ENCODE peak calls at places on chromosome 19, in six cellular contexts. One of them, this sample, is unnamed.
A peak's percentile ranks its signal among the peaks of the same experiment; 100 is the strongest.

GRCh38 chr19:31347828-31348314 is 1.4 kb downstream of the TSHZ3 start:
- DNase-seq in colonic mucosa: no peak
- DNase-seq in left lung: no peak
- DNase-seq in heart right ventricle: no peak
- DNase-seq in sigmoid colon: peak; percentile 78
- DNase-seq in mesenchymal stem cell: no peak
- DNase-seq in this sample: no peak

GRCh38 chr19:35939307-35940077 is 3.3 kb downstream of the LRFN3 start:
- DNase-seq in sigmoid colon: no peak
- DNase-seq in colonic mucosa: no peak
- DNase-seq in heart right ventricle: no peak
- DNase-seq in left lung: peak; percentile 78
- DNase-seq in mesenchymal stem cell: no peak
- DNase-seq in this sample: no peak

GRCh38 chr19:18401580-18402112 is 4.2 kb upstream of the LRRC25 start:
- DNase-seq in mesenchymal stem cell: peak; percentile 82
- DNase-seq in sigmoid colon: peak; percentile 84
- DNase-seq in colonic mucosa: peak; percentile 89
- DNase-seq in heart right ventricle: peak; percentile 47
- DNase-seq in left lung: no peak
- DNase-seq in this sample: peak; percentile 78

GRCh38 chr19:4373601-4374441 is 26.5 kb downstream of the SH3GL1 start:
- DNase-seq in heart right ventricle: peak; percentile 65
- DNase-seq in sigmoid colon: peak; percentile 84
- DNase-seq in colonic mucosa: no peak
- DNase-seq in left lung: peak; percentile 80
- DNase-seq in mesenchymal stem cell: peak; percentile 61
- DNase-seq in this sample: no peak

GRCh38 chr19:42323852-42324654 is 1.4 kb upstream of the MEGF8 start:
- DNase-seq in mesenchymal stem cell: no peak
- DNase-seq in sigmoid colon: no peak
- DNase-seq in heart right ventricle: no peak
- DNase-seq in left lung: no peak
- DNase-seq in colonic mucosa: no peak
- DNase-seq in this sample: no peak

GRCh38 chr19:15299568-15300409 is 32.5 kb downstream of the BRD4 start:
- DNase-seq in left lung: no peak
- DNase-seq in heart right ventricle: no peak
- DNase-seq in colonic mucosa: no peak
- DNase-seq in mesenchymal stem cell: peak; percentile 93
- DNase-seq in sigmoid colon: no peak
- DNase-seq in this sample: no peak

GRCh38 chr19:58227964-58228583 is 640 bp upstream of the ZNF544 start:
- DNase-seq in mesenchymal stem cell: no peak
- DNase-seq in heart right ventricle: no peak
- DNase-seq in sigmoid colon: no peak
- DNase-seq in left lung: no peak
- DNase-seq in colonic mucosa: no peak
- DNase-seq in this sample: peak; percentile 13

GRCh38 chr19:3986260-3987041 is 1.2 kb upstream of the EEF2 start:
- DNase-seq in heart right ventricle: no peak
- DNase-seq in left lung: no peak
- DNase-seq in sigmoid colon: no peak
- DNase-seq in colonic mucosa: peak; percentile 77
- DNase-seq in mesenchymal stem cell: peak; percentile 88
- DNase-seq in this sample: peak; percentile 73

GRCh38 chr19:57406516-57407123 is 4.3 kb upstream of the ZNF17 start:
- DNase-seq in left lung: peak; percentile 83
- DNase-seq in heart right ventricle: peak; percentile 57
- DNase-seq in sigmoid colon: no peak
- DNase-seq in mesenchymal stem cell: peak; percentile 60
- DNase-seq in colonic mucosa: peak; percentile 67
- DNase-seq in this sample: peak; percentile 51

GRCh38 chr19:7975037-7975436 is 30.4 kb downstream of the ELAVL1 start:
- DNase-seq in sigmoid colon: no peak
- DNase-seq in left lung: peak; percentile 54
- DNase-seq in heart right ventricle: peak; percentile 63
- DNase-seq in mesenchymal stem cell: no peak
- DNase-seq in colonic mucosa: no peak
- DNase-seq in this sample: no peak

DNA sequence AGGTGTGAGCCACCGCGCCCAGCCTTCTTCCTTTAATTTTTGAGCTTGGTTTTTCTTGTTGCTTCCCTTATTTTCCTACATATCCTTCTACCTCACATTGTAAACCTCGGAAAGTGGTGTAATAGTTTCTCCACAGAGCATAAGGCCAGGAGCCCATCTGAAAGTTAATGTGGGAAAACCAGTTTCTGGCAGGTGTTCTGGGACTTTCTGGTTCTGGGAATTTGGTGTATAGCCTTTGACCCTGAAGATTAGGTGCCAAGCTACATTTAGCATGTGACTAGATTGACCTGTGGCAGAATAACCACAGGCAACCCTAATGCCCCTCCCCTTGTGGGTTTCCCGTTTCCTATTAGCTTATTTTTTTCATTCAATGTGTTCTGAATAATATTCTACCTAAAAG is 8.7 kb downstream of the POP4 start:
- DNase-seq in left lung: no peak
- DNase-seq in mesenchymal stem cell: no peak
- DNase-seq in heart right ventricle: no peak
- DNase-seq in colonic mucosa: no peak
- DNase-seq in sigmoid colon: no peak
- DNase-seq in this sample: no peak
- H3K36me3 ChIP-seq in left lung: no peaks in the 10 kb centered on the region
- H3K36me3 ChIP-seq in mesenchymal stem cell: peaks cover 62% of the 10 kb centered on the region
- H3K36me3 ChIP-seq in heart right ventricle: peaks cover 38% of the 10 kb centered on the region
- H3K36me3 ChIP-seq in colonic mucosa: peaks cover 10% of the 10 kb centered on the region
- H3K36me3 ChIP-seq in sigmoid colon: peaks cover 62% of the 10 kb centered on the region
- H3K36me3 ChIP-seq in this sample: peaks cover 26% of the 10 kb centered on the region

GRCh38 chr19:2474232-2475017 is 1.5 kb upstream of the GADD45B start:
- DNase-seq in left lung: peak; percentile 98
- DNase-seq in sigmoid colon: peak; percentile 92
- DNase-seq in colonic mucosa: peak; percentile 84
- DNase-seq in heart right ventricle: peak; percentile 86
- DNase-seq in mesenchymal stem cell: peak; percentile 96
- DNase-seq in this sample: peak; percentile 53
- H3K4me3 ChIP-seq in left lung: peak overlapping the region; percentile 92
- H3K4me3 ChIP-seq in sigmoid colon: peak overlapping the region; percentile 71
- H3K4me3 ChIP-seq in colonic mucosa: peak overlapping the region; percentile 73
- H3K4me3 ChIP-seq in heart right ventricle: peak overlapping the region; percentile 89
- H3K4me3 ChIP-seq in mesenchymal stem cell: peak overlapping the region; percentile 56
- H3K4me3 ChIP-seq in this sample: peak overlapping the region; percentile 99

DNA sequence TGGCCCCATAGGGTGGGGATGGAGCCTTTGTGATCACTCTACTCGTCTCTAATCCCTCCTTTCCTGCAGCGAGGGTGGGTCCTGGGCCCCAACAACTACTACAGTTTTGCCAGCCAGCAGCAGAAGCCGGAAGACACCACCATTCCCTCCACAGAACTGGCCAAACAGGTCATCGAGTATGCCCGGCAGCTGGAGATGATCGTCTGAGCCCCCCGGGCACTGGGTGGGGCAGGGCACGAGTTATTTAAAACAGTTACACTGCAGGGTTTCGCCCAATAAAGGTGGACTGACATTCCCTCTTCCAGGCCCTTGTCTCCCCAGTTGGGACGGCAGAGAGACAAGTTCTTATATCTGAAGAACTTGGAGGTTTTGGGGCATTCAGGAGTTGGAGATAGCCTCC is 4.7 kb downstream of the GGN start:
- DNase-seq in left lung: no peak
- DNase-seq in colonic mucosa: no peak
- DNase-seq in heart right ventricle: no peak
- DNase-seq in sigmoid colon: no peak
- DNase-seq in mesenchymal stem cell: no peak
- DNase-seq in this sample: no peak
- H3K36me3 ChIP-seq in left lung: no peaks in the 10 kb centered on the region
- H3K36me3 ChIP-seq in colonic mucosa: peaks cover 18% of the 10 kb centered on the region
- H3K36me3 ChIP-seq in heart right ventricle: peaks cover 55% of the 10 kb centered on the region
- H3K36me3 ChIP-seq in sigmoid colon: peaks cover 69% of the 10 kb centered on the region
- H3K36me3 ChIP-seq in mesenchymal stem cell: peaks cover 64% of the 10 kb centered on the region
- H3K36me3 ChIP-seq in this sample: peaks cover 25% of the 10 kb centered on the region

DNA sequence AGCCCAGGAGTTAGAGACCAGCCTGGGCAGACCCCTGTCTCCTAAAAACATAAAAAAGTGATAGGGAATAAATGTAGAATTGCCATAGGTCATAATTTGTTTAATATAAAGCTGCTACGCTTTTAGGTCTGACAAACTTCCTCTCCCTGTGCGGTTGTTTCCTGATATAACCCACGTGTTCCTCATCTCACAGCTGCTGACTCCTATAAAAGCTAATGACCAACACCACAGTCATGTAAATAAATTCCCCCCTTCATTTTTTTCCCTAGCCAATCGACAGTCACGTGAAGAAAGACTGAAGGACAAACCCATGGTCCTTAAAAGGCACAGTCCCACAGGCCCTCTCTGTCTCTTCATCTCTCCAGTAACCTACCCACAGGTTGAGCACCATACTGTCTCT is 27.5 kb downstream of the ZNF266 start:
- DNase-seq in sigmoid colon: no peak
- DNase-seq in mesenchymal stem cell: no peak
- DNase-seq in colonic mucosa: no peak
- DNase-seq in left lung: no peak
- DNase-seq in heart right ventricle: no peak
- DNase-seq in this sample: no peak
- H3K4me3 ChIP-seq in sigmoid colon: peak overlapping the region; percentile 56
- H3K4me3 ChIP-seq in mesenchymal stem cell: no peak overlapping the region
- H3K4me3 ChIP-seq in colonic mucosa: no peak overlapping the region
- H3K4me3 ChIP-seq in left lung: no peak overlapping the region
- H3K4me3 ChIP-seq in heart right ventricle: peak overlapping the region; percentile 76
- H3K4me3 ChIP-seq in this sample: peak overlapping the region; percentile 77

GRCh38 chr19:55240713-55241020 is 12.1 kb upstream of the TMEM86B start:
- DNase-seq in colonic mucosa: no peak
- DNase-seq in left lung: peak; percentile 46
- DNase-seq in mesenchymal stem cell: no peak
- DNase-seq in heart right ventricle: no peak
- DNase-seq in sigmoid colon: no peak
- DNase-seq in this sample: no peak

GRCh38 chr19:55241143-55241934 is 12.8 kb upstream of the TMEM86B start:
- DNase-seq in heart right ventricle: no peak
- DNase-seq in mesenchymal stem cell: no peak
- DNase-seq in sigmoid colon: no peak
- DNase-seq in colonic mucosa: no peak
- DNase-seq in left lung: peak; percentile 72
- DNase-seq in this sample: no peak

GRCh38 chr19:55244004-55244680 is 14.7 kb downstream of the PPP6R1 start:
- DNase-seq in sigmoid colon: no peak
- DNase-seq in left lung: peak; percentile 56
- DNase-seq in mesenchymal stem cell: no peak
- DNase-seq in colonic mucosa: no peak
- DNase-seq in heart right ventricle: no peak
- DNase-seq in this sample: no peak

GRCh38 chr19:55241935-55242464 is 13.4 kb upstream of the TMEM86B start:
- DNase-seq in heart right ventricle: no peak
- DNase-seq in mesenchymal stem cell: no peak
- DNase-seq in colonic mucosa: no peak
- DNase-seq in left lung: peak; percentile 65
- DNase-seq in sigmoid colon: no peak
- DNase-seq in this sample: no peak

GRCh38 chr19:55242517-55242916 is 14.0 kb upstream of the TMEM86B start:
- DNase-seq in sigmoid colon: no peak
- DNase-seq in mesenchymal stem cell: no peak
- DNase-seq in colonic mucosa: no peak
- DNase-seq in left lung: no peak
- DNase-seq in heart right ventricle: no peak
- DNase-seq in this sample: no peak
- H3K36me3 ChIP-seq in sigmoid colon: peaks cover 95% of the 10 kb centered on the region
- H3K36me3 ChIP-seq in mesenchymal stem cell: peaks cover 89% of the 10 kb centered on the region
- H3K36me3 ChIP-seq in colonic mucosa: peaks cover 32% of the 10 kb centered on the region
- H3K36me3 ChIP-seq in left lung: no peaks in the 10 kb centered on the region
- H3K36me3 ChIP-seq in heart right ventricle: peaks cover 67% of the 10 kb centered on the region
- H3K36me3 ChIP-seq in this sample: peaks cover 59% of the 10 kb centered on the region

DNA sequence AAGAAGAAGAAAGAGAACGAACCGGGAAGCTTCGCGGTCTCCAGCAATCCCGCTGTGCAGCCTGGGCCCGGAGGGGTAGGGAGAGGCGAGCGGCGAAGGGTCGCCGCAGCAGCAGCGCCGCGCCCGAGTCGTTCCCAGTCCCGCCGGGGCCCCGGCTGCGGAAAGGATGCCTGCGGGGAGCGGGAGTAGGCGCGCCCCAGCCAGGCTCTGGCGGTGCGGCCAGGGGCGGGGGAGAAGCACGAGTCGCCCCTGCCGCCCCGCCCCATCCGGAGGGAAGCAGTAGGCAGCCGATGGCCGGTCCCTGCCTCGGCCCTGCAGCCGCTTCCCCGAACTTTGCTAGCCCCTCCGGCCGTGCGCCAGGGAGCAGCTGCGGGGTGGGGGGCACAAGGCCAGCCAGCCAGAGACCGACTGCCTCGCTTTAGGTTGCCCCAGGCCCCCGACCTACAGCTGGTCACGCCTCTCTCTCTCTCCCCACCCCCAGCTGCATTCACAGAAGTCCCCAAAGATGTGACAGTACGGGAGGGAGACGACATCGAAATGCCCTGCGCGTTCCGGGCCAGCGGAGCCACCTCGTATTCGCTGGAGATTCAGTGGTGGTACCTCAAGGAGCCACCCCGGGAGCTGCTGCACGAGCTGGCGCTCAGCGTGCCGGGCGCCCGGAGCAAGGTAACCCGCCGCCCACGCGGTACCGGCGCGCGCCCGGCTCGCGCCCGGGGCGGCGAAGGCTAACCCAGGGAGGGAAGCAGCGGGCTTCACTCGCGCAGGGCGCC is 1.1 kb downstream of the VSTM2B start:
- DNase-seq in sigmoid colon: no peak
- DNase-seq in colonic mucosa: no peak
- DNase-seq in left lung: no peak
- DNase-seq in heart right ventricle: no peak
- DNase-seq in mesenchymal stem cell: no peak
- DNase-seq in this sample: no peak
- H3K4me3 ChIP-seq in sigmoid colon: peak overlapping the region; percentile 24
- H3K4me3 ChIP-seq in colonic mucosa: no peak overlapping the region
- H3K4me3 ChIP-seq in left lung: no peak overlapping the region
- H3K4me3 ChIP-seq in heart right ventricle: peak overlapping the region; percentile 28
- H3K4me3 ChIP-seq in mesenchymal stem cell: no peak overlapping the region
- H3K4me3 ChIP-seq in this sample: no peak overlapping the region

GRCh38 chr19:17163652-17164051 is 51.5 kb upstream of the USE1 start:
- DNase-seq in colonic mucosa: no peak
- DNase-seq in mesenchymal stem cell: no peak
- DNase-seq in heart right ventricle: no peak
- DNase-seq in left lung: no peak
- DNase-seq in sigmoid colon: no peak
- DNase-seq in this sample: no peak
- H3K36me3 ChIP-seq in colonic mucosa: peaks cover 15% of the 10 kb centered on the region
- H3K36me3 ChIP-seq in mesenchymal stem cell: peaks cover 92% of the 10 kb centered on the region
- H3K36me3 ChIP-seq in heart right ventricle: peaks cover 54% of the 10 kb centered on the region
- H3K36me3 ChIP-seq in left lung: no peaks in the 10 kb centered on the region
- H3K36me3 ChIP-seq in sigmoid colon: peaks cover 97% of the 10 kb centered on the region
- H3K36me3 ChIP-seq in this sample: peaks cover 21% of the 10 kb centered on the region